ENCODE peak calls at places on chromosomes 13 and 19, in four cellular contexts. One of them, this sample, is unnamed.

GRCh38 chr19:19538767-19539166 is 702 bp downstream of the CILP2 start:
- DNase-seq in GM23338: peak
- DNase-seq in fibroblast of the aortic adventitia: no peak
- DNase-seq in lower leg skin: no peak
- DNase-seq in this sample: peak

GRCh38 chr19:43606569-43607229 is 5.2 kb upstream of the SRRM5 start:
- DNase-seq in GM23338: no peak
- DNase-seq in fibroblast of the aortic adventitia: no peak
- DNase-seq in lower leg skin: no peak
- DNase-seq in this sample: no peak

GRCh38 chr19:55384576-55385235 is 614 bp upstream of the TMEM238 start:
- DNase-seq in fibroblast of the aortic adventitia: no peak
- DNase-seq in lower leg skin: no peak
- DNase-seq in GM23338: peak
- DNase-seq in this sample: no peak

GRCh38 chr13:21413013-21413412 is 46.1 kb downstream of the ZDHHC20 start:
- DNase-seq in fibroblast of the aortic adventitia: no peak
- DNase-seq in lower leg skin: no peak
- DNase-seq in GM23338: no peak
- DNase-seq in this sample: peak

GRCh38 chr19:44625531-44626066 is 12.2 kb downstream of the IGSF23 start:
- DNase-seq in GM23338: no peak
- DNase-seq in lower leg skin: no peak
- DNase-seq in fibroblast of the aortic adventitia: no peak
- DNase-seq in this sample: no peak

GRCh38 chr13:80040977-80041310 is 300.0 kb downstream of the SPRY2 start:
- DNase-seq in lower leg skin: no peak
- DNase-seq in fibroblast of the aortic adventitia: no peak
- DNase-seq in GM23338: no peak
- DNase-seq in this sample: no peak

GRCh38 chr19:55667006-55667381 is 8.0 kb upstream of the EPN1 start:
- DNase-seq in GM23338: no peak
- DNase-seq in fibroblast of the aortic adventitia: no peak
- DNase-seq in lower leg skin: no peak
- DNase-seq in this sample: no peak

GRCh38 chr13:34817246-34817645 is 124.8 kb upstream of the NBEA start:
- DNase-seq in fibroblast of the aortic adventitia: no peak
- DNase-seq in lower leg skin: no peak
- DNase-seq in GM23338: no peak
- DNase-seq in this sample: no peak

GRCh38 chr13:109682534-109683244 is 103.7 kb downstream of the IRS2 start:
- DNase-seq in GM23338: no peak
- DNase-seq in lower leg skin: no peak
- DNase-seq in fibroblast of the aortic adventitia: no peak
- DNase-seq in this sample: no peak

GRCh38 chr19:32287811-32288227 is 57.6 kb upstream of the ZNF507 start:
- DNase-seq in fibroblast of the aortic adventitia: peak
- DNase-seq in lower leg skin: peak
- DNase-seq in GM23338: peak
- DNase-seq in this sample: peak

GRCh38 chr19:3366104-3366760 is at the start of gene NFIC:
- DNase-seq in fibroblast of the aortic adventitia: peak
- DNase-seq in GM23338: peak
- DNase-seq in lower leg skin: peak
- DNase-seq in this sample: peak

GRCh38 chr19:3367572-3368440 is 1.4 kb downstream of the NFIC start:
- DNase-seq in lower leg skin: no peak
- DNase-seq in fibroblast of the aortic adventitia: no peak
- DNase-seq in GM23338: no peak
- DNase-seq in this sample: peak

GRCh38 chr19:3365447-3366103 is 808 bp upstream of the NFIC start:
- DNase-seq in lower leg skin: peak
- DNase-seq in GM23338: no peak
- DNase-seq in fibroblast of the aortic adventitia: peak
- DNase-seq in this sample: peak

GRCh38 chr19:3368441-3368795 is 2.0 kb downstream of the NFIC start:
- DNase-seq in lower leg skin: no peak
- DNase-seq in GM23338: no peak
- DNase-seq in fibroblast of the aortic adventitia: no peak
- DNase-seq in this sample: no peak

GRCh38 chr19:3366761-3367571 is 583 bp downstream of the NFIC start:
- DNase-seq in GM23338: no peak
- DNase-seq in lower leg skin: no peak
- DNase-seq in fibroblast of the aortic adventitia: no peak
- DNase-seq in this sample: peak
- H3K4me3 ChIP-seq in GM23338: peak
- H3K4me3 ChIP-seq in lower leg skin: peak
- H3K4me3 ChIP-seq in fibroblast of the aortic adventitia: peak
- H3K4me3 ChIP-seq in this sample: peak

DNA sequence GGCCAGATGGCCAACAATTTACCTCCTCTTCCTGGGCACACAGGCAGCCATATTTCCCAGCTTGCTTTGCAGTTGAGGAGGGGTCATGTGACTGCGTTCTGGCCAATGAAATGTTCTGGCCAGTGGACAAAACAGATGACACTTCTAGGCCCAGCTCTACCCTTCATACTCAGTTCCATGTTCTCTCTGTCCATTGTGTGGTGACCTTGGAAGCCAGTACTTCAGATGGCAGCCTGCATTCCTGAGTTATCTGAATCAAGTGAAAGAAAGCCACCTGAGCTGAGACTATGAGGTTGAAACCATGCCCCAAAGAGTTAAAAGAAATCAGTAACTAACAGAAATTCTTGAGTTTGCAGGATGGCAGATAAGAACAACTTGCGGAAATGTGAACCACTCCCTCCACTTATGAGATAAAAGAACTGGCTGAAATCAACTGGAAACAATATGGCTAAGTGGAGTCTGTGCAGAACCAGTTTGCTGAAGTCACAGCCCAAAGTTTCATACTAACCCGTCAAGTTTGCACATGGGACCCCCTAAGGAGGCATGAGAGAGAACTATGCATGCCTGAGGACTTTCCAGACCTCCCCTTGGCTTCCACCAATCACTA is 8.1 kb downstream of the FAM187B start:
- DNase-seq in GM23338: peak
- DNase-seq in lower leg skin: peak
- DNase-seq in fibroblast of the aortic adventitia: peak
- DNase-seq in this sample: no peak
- TF ChIP-seq CTCF in GM23338: no peak
- TF ChIP-seq CTCF in lower leg skin: no peak
- TF ChIP-seq CTCF in fibroblast of the aortic adventitia: no peak
- TF ChIP-seq CTCF in this sample: no peak

GRCh38 chr19:6765738-6766356 is 1.4 kb downstream of the SH2D3A start:
- DNase-seq in GM23338: peak
- DNase-seq in fibroblast of the aortic adventitia: no peak
- DNase-seq in lower leg skin: peak
- DNase-seq in this sample: no peak
- H3K4me3 ChIP-seq in GM23338: peak
- H3K4me3 ChIP-seq in fibroblast of the aortic adventitia: no peak
- H3K4me3 ChIP-seq in lower leg skin: no peak
- H3K4me3 ChIP-seq in this sample: no peak

DNA sequence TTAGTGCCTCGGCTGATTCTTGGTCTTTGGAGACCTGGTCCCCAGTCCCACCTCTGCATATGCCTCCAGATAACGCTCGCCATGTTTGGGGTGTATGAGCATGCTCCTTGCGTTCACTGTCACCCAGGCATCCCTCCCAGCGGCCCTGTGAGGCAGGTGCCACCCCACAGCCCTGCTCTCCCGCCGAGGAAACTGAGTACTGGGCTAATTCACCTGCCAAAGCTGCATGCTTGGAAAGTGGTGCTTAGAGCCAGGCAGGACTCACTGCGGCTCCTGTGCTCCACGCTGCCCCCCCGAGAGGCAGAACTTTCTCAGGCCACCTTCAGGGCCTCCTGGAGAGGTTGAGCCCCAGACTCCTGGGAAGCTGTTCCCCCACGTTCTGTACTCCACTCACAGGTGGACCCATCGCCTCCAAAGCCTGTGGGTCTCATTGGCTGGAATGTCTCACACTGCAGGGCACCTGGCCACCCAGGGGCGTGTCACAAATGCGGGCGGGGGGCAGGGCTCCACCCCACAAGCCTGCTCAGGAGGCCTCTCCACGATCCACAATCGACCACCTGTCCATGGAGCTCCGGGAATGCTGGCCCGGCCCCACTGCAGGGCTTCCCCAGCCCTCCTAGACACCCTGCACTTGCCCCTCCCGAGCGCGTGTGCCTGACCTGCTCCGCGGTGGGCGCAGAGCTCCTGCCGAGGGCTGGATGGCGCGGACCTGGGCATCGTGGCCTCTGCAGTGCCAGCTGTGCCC is 64.6 kb downstream of the ATP11A start:
- DNase-seq in lower leg skin: no peak
- DNase-seq in GM23338: no peak
- DNase-seq in fibroblast of the aortic adventitia: no peak
- DNase-seq in this sample: no peak
- TF ChIP-seq CTCF in lower leg skin: no peak
- TF ChIP-seq CTCF in GM23338: no peak
- TF ChIP-seq CTCF in fibroblast of the aortic adventitia: no peak
- TF ChIP-seq CTCF in this sample: no peak

This sample was measured in foreskin fibroblast.